ENCODE peak calls at places on chromosome 11, in four cellular contexts. K, S, U and I are unnamed samples.

GRCh38 chr11:55826919-55827318 is at the start of gene OR5L2:
- DNase-seq in K (no peak), U (no peak), S (no peak), I (no peak)

GRCh38 chr11:58165504-58166106 is 23.3 kb upstream of the OR9Q2 start:
- DNase-seq in K (no peak), U (no peak), S (no peak), I (no peak)

GRCh38 chr11:116909245-116909644 is 71.8 kb upstream of the APOA1 start:
- DNase-seq in S (peak), K (no peak), U (no peak), I (no peak)

GRCh38 chr11:17721242-17721999 is 2.0 kb downstream of the MYOD1 start:
- DNase-seq in K (no peak), U (no peak), S (no peak), I (no peak)

GRCh38 chr11:46477136-46477535 is 85.6 kb upstream of the CHRM4 start:
- DNase-seq in K (no peak), S (no peak), U (no peak), I (no peak)

GRCh38 chr11:33687733-33688479 is 12.7 kb downstream of the C11orf91 start:
- DNase-seq in S (peak), K (no peak), U (peak), I (no peak)

GRCh38 chr11:102010776-102011500 is 36.3 kb upstream of the CFAP300 start:
- DNase-seq in U (peak), S (peak), K (peak), I (no peak)

GRCh38 chr11:104572279-104572678 is 326.0 kb downstream of the CASP12 start:
- DNase-seq in K (no peak), U (peak), S (peak), I (no peak)

GRCh38 chr11:119652907-119653659 is 75.9 kb downstream of the NECTIN1 start:
- DNase-seq in S (no peak), K (no peak), U (no peak), I (no peak)

GRCh38 chr11:42249956-42250355 is 790.5 kb upstream of the LRRC4C start:
- DNase-seq in K (no peak), S (no peak), U (peak), I (no peak)

GRCh38 chr11:70680781-70681281 is 282.5 kb downstream of the CTTN start:
- DNase-seq in K (no peak), U (no peak), S (no peak), I (no peak)

GRCh38 chr11:130908770-130909625 is 7.3 kb downstream of the SNX19 start:
- DNase-seq in K (no peak), U (peak), S (peak), I (no peak)

GRCh38 chr11:132060546-132060945 is 690.1 kb downstream of the NTM start:
- DNase-seq in K (no peak), S (peak), U (peak), I (no peak)

GRCh38 chr11:2884424-2884815 is 1.2 kb downstream of the CDKN1C start:
- DNase-seq in S (no peak), U (peak), K (no peak), I (no peak)

GRCh38 chr11:69265911-69266510 is 27.9 kb upstream of the MYEOV start:
- DNase-seq in K (no peak), U (no peak), S (no peak), I (no peak)

GRCh38 chr11:130471731-130472433 is 23.4 kb downstream of the ADAMTS15 start:
- DNase-seq in S (no peak), U (no peak), K (peak), I (no peak)

GRCh38 chr11:121249039-121249663 is 43.4 kb upstream of the SC5D start:
- DNase-seq in K (no peak), S (peak), U (peak), I (no peak)

GRCh38 chr11:27716850-27717249 is 16.6 kb upstream of the BDNF start:
- DNase-seq in U (no peak), K (no peak), S (no peak), I (no peak)

GRCh38 chr11:64246874-64247728 is at the start of gene PPP1R14B:
- DNase-seq in U (peak), K (peak), S (peak), I (peak)
- TF ChIP-seq CTCF in U (no peak), K (no peak), S (no peak), I (peak)

GRCh38 chr11:126920833-126921232 is 79.7 kb downstream of the KIRREL3 start:
- DNase-seq in K (no peak), U (no peak), S (no peak), I (no peak)
- TF ChIP-seq CTCF in K (no peak), U (no peak), S (no peak), I (no peak)

DNA sequence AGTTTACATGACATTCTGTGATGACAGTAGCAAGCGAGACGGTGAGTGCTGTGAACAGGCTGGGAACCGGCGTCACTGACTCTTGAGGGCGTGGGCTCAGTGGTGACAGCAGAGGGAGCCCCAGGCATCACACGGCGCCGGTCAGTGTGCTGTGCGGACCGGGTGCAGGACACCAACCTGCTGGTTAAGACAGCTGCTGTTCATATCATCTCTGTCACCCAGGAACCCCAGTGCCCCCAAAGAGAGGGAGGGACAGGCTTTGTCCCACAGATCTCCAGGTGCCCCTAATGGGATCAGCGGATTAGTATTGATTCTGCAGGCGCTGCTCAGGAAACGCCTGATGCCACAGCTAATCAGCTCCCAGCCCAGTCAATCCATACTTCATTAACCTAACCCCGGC is 18.4 kb downstream of the B3GAT1 start:
- DNase-seq in S (no peak), U (no peak), K (no peak), I (no peak)
- TF ChIP-seq CTCF in S (no peak), U (no peak), K (no peak), I (peak)

DNA sequence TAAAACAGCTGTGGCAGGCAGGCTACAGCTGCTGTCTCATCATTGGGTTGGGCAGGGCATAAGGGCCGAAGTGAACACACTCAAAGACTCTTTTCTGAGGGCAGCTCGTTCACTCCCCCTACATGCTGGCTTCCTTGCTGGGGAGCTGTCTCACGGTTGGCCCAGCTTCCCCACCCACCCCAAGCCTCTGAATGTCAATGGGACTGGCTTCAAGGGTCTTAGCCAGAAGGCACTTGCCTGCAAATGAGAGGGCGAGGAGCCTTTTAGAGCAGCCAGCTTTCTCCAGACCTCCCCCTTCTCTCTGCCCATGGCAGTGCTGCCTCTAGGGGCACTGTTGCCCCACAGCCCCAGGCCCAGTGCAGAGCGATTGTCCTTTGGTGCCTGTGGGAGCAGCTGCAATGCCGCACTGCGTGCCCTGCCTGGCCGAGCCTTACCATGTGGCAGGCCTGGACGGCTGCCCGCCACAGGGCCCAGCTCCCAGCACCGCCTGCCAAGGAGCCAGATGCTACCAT is 94.7 kb upstream of the RASSF10 start:
- DNase-seq in S (peak), U (no peak), K (peak), I (no peak)
- TF ChIP-seq CTCF in S (peak), U (peak), K (no peak), I (peak)

DNA sequence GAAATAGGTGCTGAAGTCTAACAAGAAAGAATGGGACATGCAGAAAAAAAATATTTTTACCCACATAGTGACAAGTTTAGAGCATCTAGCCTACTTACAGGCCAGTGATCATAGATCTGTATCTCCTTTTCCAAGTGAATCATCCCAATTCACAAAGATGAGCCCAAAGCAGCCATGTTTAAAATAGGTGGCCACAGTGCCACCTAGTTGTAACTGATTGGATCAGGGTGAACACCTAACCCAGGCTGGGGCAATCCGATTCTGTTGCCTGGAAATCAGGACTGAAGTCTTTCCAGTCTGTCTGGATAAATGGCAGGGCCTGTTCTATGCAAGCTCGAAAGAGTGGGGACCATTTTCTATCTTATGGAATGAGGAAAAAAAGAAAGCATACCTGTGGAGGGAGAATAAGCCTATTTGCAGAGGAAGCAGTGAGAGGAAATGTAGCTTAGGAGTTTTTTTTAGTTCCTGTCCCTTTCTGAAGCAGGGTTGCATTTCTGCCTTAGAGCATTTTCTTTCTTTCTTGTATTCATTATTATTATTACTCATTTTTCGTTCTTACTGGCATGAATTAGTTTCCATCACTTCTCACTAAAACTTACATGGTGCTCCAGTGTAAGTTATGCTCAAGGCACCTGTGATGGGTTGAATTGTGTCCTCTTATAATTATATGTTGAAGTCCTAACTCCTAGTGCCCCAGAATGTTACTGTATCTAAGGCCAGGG is 113.2 kb upstream of the RAG2 start:
- DNase-seq in S (peak), U (no peak), K (no peak), I (no peak)
- TF ChIP-seq CTCF in S (peak), U (no peak), K (no peak), I (no peak)

GRCh38 chr11:76256448-76256847 is 50.1 kb upstream of the WNT11 start:
- DNase-seq in S (no peak), K (no peak), U (no peak), I (no peak)
- TF ChIP-seq CTCF in S (no peak), K (no peak), U (no peak), I (no peak)

DNA sequence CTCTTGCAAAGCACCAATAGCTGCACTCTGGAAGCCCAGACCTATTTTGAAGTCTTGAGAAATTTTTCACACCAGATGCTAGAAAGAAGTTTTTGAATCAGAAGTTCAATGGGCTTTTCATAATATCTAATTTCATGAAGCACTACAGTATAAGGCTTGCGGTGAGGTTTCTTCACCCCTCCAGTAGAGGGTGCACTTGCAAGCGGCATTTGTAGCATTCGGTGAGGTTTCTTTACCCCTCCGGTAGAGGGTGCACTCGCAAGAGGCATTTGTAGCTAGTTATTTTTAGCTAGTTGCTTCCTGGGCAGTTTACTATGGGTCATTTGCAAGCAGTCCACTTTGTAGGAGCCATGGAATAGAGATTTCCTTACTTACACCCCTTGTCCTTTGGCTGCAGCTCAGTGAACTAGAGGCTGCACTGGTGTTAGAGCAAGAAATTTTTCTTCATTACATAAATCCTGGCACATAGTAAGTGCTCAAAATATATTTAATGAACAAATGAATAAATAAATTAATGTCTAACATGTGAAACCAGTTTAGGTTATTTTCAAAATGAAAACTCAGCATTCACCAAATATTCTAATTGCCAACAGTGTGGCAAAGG is 7.8 kb upstream of the NOX4 start:
- DNase-seq in K (no peak), S (no peak), U (no peak), I (no peak)
- TF ChIP-seq CTCF in K (no peak), S (peak), U (no peak), I (peak)

GRCh38 chr11:64568584-64569140 is 22.4 kb upstream of the SLC22A12 start:
- DNase-seq in K (no peak), U (no peak), S (no peak), I (no peak)
- TF ChIP-seq CTCF in K (no peak), U (no peak), S (no peak), I (no peak)

GRCh38 chr11:13776134-13776815 is 107.8 kb downstream of the FAR1 start:
- DNase-seq in U (no peak), S (peak), K (no peak), I (no peak)
- TF ChIP-seq CTCF in U (no peak), S (peak), K (no peak), I (peak)

GRCh38 chr11:88810420-88811097 is 255.2 kb downstream of the GRM5 start:
- DNase-seq in S (no peak), U (no peak), K (no peak), I (no peak)
- TF ChIP-seq CTCF in S (no peak), U (no peak), K (no peak), I (no peak)